ENCODE peak calls at places on chromosome 21, in four cellular contexts. One of them, this sample, is unnamed.

GRCh38 chr21:39576518-39577128 is 36.1 kb upstream of the B3GALT5 start:
- DNase-seq in cardiac muscle cell: no peak
- DNase-seq in brain microvascular endothelial cell: no peak
- DNase-seq in dorsolateral prefrontal cortex: no peak
- DNase-seq in this sample: no peak

GRCh38 chr21:46559291-46559983 is 45.4 kb downstream of the S100B start:
- DNase-seq in dorsolateral prefrontal cortex: no peak
- DNase-seq in brain microvascular endothelial cell: no peak
- DNase-seq in cardiac muscle cell: peak
- DNase-seq in this sample: no peak

GRCh38 chr21:42545745-42546144 is 32.1 kb downstream of the SLC37A1 start:
- DNase-seq in brain microvascular endothelial cell: no peak
- DNase-seq in cardiac muscle cell: no peak
- DNase-seq in dorsolateral prefrontal cortex: peak
- DNase-seq in this sample: no peak

GRCh38 chr21:32494946-32495703 is 82.6 kb downstream of the EVA1C start:
- DNase-seq in cardiac muscle cell: no peak
- DNase-seq in brain microvascular endothelial cell: peak
- DNase-seq in dorsolateral prefrontal cortex: no peak
- DNase-seq in this sample: peak

GRCh38 chr21:17931080-17931479 is 111.9 kb upstream of the C21orf91 start:
- DNase-seq in dorsolateral prefrontal cortex: no peak
- DNase-seq in brain microvascular endothelial cell: no peak
- DNase-seq in cardiac muscle cell: no peak
- DNase-seq in this sample: no peak

GRCh38 chr21:28743723-28744122 is 249.0 kb downstream of the LTN1 start:
- DNase-seq in brain microvascular endothelial cell: no peak
- DNase-seq in cardiac muscle cell: no peak
- DNase-seq in dorsolateral prefrontal cortex: no peak
- DNase-seq in this sample: no peak

GRCh38 chr21:27132270-27132669 is 165.4 kb upstream of the ADAMTS5 start:
- DNase-seq in dorsolateral prefrontal cortex: no peak
- DNase-seq in cardiac muscle cell: peak
- DNase-seq in brain microvascular endothelial cell: no peak
- DNase-seq in this sample: peak

GRCh38 chr21:32595431-32595830 is 10.1 kb upstream of the TCP10L start:
- DNase-seq in cardiac muscle cell: no peak
- DNase-seq in dorsolateral prefrontal cortex: no peak
- DNase-seq in brain microvascular endothelial cell: no peak
- DNase-seq in this sample: no peak

GRCh38 chr21:28705616-28706015 is 287.1 kb downstream of the LTN1 start:
- DNase-seq in brain microvascular endothelial cell: peak
- DNase-seq in dorsolateral prefrontal cortex: no peak
- DNase-seq in cardiac muscle cell: no peak
- DNase-seq in this sample: no peak

GRCh38 chr21:28776251-28776650 is 216.4 kb downstream of the LTN1 start:
- DNase-seq in brain microvascular endothelial cell: peak
- DNase-seq in cardiac muscle cell: no peak
- DNase-seq in dorsolateral prefrontal cortex: no peak
- DNase-seq in this sample: no peak

GRCh38 chr21:42760361-42760970 is 107.0 kb downstream of the PDE9A start:
- DNase-seq in cardiac muscle cell: no peak
- DNase-seq in brain microvascular endothelial cell: no peak
- DNase-seq in dorsolateral prefrontal cortex: no peak
- DNase-seq in this sample: no peak

GRCh38 chr21:35511298-35512162 is 462.4 kb upstream of the RUNX1 start:
- DNase-seq in brain microvascular endothelial cell: peak
- DNase-seq in dorsolateral prefrontal cortex: no peak
- DNase-seq in cardiac muscle cell: no peak
- DNase-seq in this sample: no peak

GRCh38 chr21:42970946-42971653 is 3.3 kb upstream of the PKNOX1 start:
- DNase-seq in dorsolateral prefrontal cortex: no peak
- DNase-seq in brain microvascular endothelial cell: no peak
- DNase-seq in cardiac muscle cell: no peak
- DNase-seq in this sample: no peak

GRCh38 chr21:29135481-29135880 is 5.0 kb downstream of the MAP3K7CL start:
- DNase-seq in brain microvascular endothelial cell: no peak
- DNase-seq in dorsolateral prefrontal cortex: no peak
- DNase-seq in cardiac muscle cell: no peak
- DNase-seq in this sample: no peak

GRCh38 chr21:38525454-38525853 is 27.2 kb upstream of the ERG start:
- DNase-seq in dorsolateral prefrontal cortex: no peak
- DNase-seq in brain microvascular endothelial cell: no peak
- DNase-seq in cardiac muscle cell: no peak
- DNase-seq in this sample: no peak

GRCh38 chr21:36640260-36641244 is 58.4 kb upstream of the SIM2 start:
- DNase-seq in brain microvascular endothelial cell: no peak
- DNase-seq in cardiac muscle cell: no peak
- DNase-seq in dorsolateral prefrontal cortex: no peak
- DNase-seq in this sample: no peak

GRCh38 chr21:31879251-31879650 is 6.4 kb downstream of the HUNK start:
- DNase-seq in brain microvascular endothelial cell: no peak
- DNase-seq in dorsolateral prefrontal cortex: no peak
- DNase-seq in cardiac muscle cell: no peak
- DNase-seq in this sample: no peak

GRCh38 chr21:26965567-26966359 is 1.1 kb downstream of the ADAMTS5 start:
- DNase-seq in cardiac muscle cell: peak
- DNase-seq in brain microvascular endothelial cell: peak
- DNase-seq in dorsolateral prefrontal cortex: peak
- DNase-seq in this sample: no peak

GRCh38 chr21:38913120-38913975 is 107.6 kb downstream of the ETS2 start:
- DNase-seq in brain microvascular endothelial cell: no peak
- DNase-seq in dorsolateral prefrontal cortex: peak
- DNase-seq in cardiac muscle cell: peak
- DNase-seq in this sample: peak

DNA sequence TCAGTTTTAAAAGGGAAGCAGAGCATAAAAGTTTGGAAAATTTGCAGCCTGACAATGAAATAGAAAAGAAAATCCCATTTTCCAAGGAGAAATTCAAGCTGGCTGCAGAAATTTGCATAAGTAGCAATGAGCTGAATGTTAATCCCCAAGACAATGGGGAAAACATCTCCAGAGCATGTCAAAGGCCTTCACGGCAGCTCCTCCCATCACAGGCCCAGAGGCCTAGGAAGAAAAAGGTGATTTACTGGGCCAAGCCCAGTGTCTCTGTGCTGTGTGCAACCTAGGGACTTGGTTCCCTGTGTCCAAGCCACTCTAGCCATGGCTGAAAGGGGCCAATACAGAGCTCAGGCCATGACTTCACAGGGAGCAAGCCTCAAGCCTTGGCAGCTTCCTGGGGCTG is 26.1 kb downstream of the KRTAP20-3 start:
- DNase-seq in cardiac muscle cell: no peak
- DNase-seq in dorsolateral prefrontal cortex: no peak
- DNase-seq in brain microvascular endothelial cell: no peak
- DNase-seq in this sample: no peak
- H3K4me3 ChIP-seq in cardiac muscle cell: no peak
- H3K4me3 ChIP-seq in dorsolateral prefrontal cortex: no peak
- H3K4me3 ChIP-seq in brain microvascular endothelial cell: no peak
- H3K4me3 ChIP-seq in this sample: no peak

GRCh38 chr21:34362136-34362444 is 1.7 kb upstream of the KCNE2 start:
- DNase-seq in cardiac muscle cell: no peak
- DNase-seq in brain microvascular endothelial cell: no peak
- DNase-seq in dorsolateral prefrontal cortex: no peak
- DNase-seq in this sample: no peak
- H3K4me3 ChIP-seq in cardiac muscle cell: no peak
- H3K4me3 ChIP-seq in brain microvascular endothelial cell: no peak
- H3K4me3 ChIP-seq in dorsolateral prefrontal cortex: no peak
- H3K4me3 ChIP-seq in this sample: no peak

DNA sequence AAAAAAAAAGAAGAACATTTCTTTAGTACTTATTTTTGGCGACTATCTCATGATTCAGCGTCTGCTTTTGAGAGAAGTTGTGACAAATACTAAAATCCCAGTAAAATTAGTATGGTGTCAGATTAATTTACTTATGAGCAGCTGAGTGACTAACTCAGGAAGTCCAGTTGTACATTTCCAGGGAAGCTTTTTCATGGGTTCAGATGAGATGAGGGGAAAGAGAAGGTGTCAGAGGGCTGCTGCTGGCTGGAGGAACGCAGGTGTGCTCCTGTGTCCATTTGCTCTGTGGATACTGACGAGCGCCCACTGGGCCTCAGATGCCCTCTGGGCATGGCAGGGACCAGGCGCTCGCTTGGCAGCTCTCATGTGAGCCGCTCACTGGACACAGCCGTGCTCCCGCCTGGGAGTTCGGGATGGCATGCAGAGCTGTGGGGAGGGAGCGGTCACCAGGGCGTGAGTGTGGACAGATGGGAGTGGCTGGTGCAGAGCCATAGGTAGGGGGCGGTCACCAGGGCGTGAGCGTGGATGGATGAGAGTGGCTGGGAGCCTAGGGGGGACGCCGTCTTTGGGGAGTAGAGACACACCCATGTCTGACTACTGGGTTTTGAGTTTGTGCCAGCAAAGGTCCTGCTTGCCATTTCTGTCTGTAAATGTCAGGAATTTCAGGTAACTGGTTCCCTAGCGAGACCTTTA is 55.0 kb downstream of the ADARB1 start:
- DNase-seq in cardiac muscle cell: peak
- DNase-seq in dorsolateral prefrontal cortex: no peak
- DNase-seq in brain microvascular endothelial cell: no peak
- DNase-seq in this sample: no peak
- H3K4me3 ChIP-seq in cardiac muscle cell: no peak
- H3K4me3 ChIP-seq in dorsolateral prefrontal cortex: no peak
- H3K4me3 ChIP-seq in brain microvascular endothelial cell: no peak
- H3K4me3 ChIP-seq in this sample: no peak

DNA sequence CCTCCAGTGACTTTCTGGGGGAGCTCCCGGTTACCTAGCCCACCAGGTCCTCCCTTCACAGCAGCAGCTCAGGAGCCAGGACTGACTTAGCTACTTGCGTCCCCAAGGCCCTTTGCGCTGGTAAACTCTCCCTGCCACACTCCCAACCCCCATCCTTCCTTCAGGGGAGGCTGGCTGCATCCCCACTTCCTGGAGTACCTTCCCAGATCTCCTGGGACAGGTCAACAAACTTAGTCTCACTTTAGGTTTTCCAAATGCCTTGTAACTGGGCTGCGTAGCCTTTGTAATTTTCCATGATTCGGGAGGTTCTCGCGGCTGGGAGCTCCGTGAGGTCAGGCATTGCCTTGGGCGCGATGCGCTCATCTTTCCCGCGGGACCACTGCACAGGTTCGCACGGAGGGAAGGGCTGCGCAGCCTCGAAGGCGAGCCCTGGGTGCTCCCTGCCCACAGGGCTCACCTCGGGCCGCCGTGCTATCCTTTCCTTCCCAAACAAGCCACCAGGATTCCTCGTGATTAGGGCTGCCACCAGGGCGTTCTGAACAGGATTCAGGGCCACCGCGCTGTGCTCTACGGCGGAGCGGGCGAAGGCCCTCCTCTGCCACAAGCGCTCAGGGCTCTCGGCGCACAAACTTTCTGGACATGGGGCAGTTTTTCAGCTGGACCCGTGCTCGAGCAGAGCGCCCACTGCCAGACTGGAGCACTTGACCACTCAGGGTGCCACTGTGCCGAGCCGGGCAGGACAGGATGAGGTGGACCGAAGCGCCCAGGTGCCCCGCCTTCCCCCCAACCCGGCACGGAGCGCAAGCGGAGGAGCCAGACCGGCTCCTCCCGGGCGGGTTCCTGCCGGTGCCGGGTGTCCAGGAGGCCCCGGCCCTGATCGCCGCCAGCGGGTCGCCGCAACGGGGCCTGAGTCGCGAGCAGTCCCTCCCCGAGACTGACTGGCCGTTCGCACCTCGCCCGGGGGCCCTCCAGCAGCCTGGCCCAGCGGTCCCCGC is 1.1 kb downstream of the TMPRSS2 start:
- DNase-seq in cardiac muscle cell: peak
- DNase-seq in brain microvascular endothelial cell: no peak
- DNase-seq in dorsolateral prefrontal cortex: no peak
- DNase-seq in this sample: no peak
- H3K4me3 ChIP-seq in cardiac muscle cell: peak
- H3K4me3 ChIP-seq in brain microvascular endothelial cell: no peak
- H3K4me3 ChIP-seq in dorsolateral prefrontal cortex: no peak
- H3K4me3 ChIP-seq in this sample: no peak